ENCODE peak calls at places on chromosomes 2 and 18, in five cellular contexts. V is GOT3; T is progenitor cell of endocrine pancreas; K is amniotic epithelial cell; Q is CD4-positive, alpha-beta T cell. M is an unnamed sample.
A peak's percentile ranks its signal among the peaks of the same experiment; 100 is the strongest.

GRCh38 chr2:10498525-10499274 is 50.6 kb upstream of the ODC1 start:
- DNase-seq in T (no peak), Q (no peak), V (no peak), K (no peak), M (no peak)

GRCh38 chr2:216829533-216829932 is 30.3 kb downstream of the TNP1 start:
- DNase-seq in K (peak; percentile 50), T (no peak), Q (no peak), V (no peak), M (no peak)

GRCh38 chr2:226423498-226423960 is 376.1 kb downstream of the IRS1 start:
- DNase-seq in K (peak; percentile 67), V (no peak), T (no peak), Q (peak; percentile 25), M (no peak)

GRCh38 chr2:10163498-10164486 is 41.3 kb downstream of the RRM2 start:
- DNase-seq in V (no peak), Q (no peak), T (no peak), K (no peak), M (peak; percentile 70)

GRCh38 chr2:218431878-218432277 is 13.0 kb downstream of the VIL1 start:
- DNase-seq in Q (no peak), V (no peak), K (no peak), T (no peak), M (no peak)

GRCh38 chr2:238636269-238637073 is 209.7 kb downstream of the ASB1 start:
- DNase-seq in Q (no peak), V (no peak), K (peak; percentile 70), T (no peak), M (no peak)

GRCh38 chr2:141348481-141348880 is 782.3 kb downstream of the LRP1B start:
- DNase-seq in V (no peak), K (peak; percentile 5), Q (no peak), T (no peak), M (no peak)

GRCh38 chr2:20479835-20480234 is 33.0 kb downstream of the RHOB start:
- DNase-seq in T (no peak), K (no peak), Q (no peak), V (no peak), M (no peak)

GRCh38 chr18:49024808-49025361 is 74.1 kb upstream of the SMAD7 start:
- DNase-seq in Q (no peak), V (no peak), T (no peak), K (no peak), M (no peak)

GRCh38 chr2:95284886-95285541 is 10.8 kb downstream of the PROM2 start:
- DNase-seq in T (no peak), K (no peak), V (no peak), Q (no peak), M (no peak)

GRCh38 chr2:239820836-239821693 is 204.1 kb downstream of the NDUFA10 start:
- DNase-seq in Q (no peak), T (peak; percentile 7), K (no peak), V (no peak), M (no peak)

GRCh38 chr2:19158899-19159298 is 199.5 kb downstream of the OSR1 start:
- DNase-seq in T (no peak), K (no peak), V (no peak), Q (no peak), M (no peak)

GRCh38 chr2:94872676-94873361 is 1.6 kb downstream of the TEKT4 start:
- DNase-seq in T (no peak), K (no peak), Q (no peak), V (no peak), M (no peak)

M was measured in pulmonary artery endothelial cell.